ENCODE peak calls at places on chromosome 19, in four cellular contexts. Y is iris pigment epithelial cell, H is astrocyte of the spinal cord, M is NCI-H1105. R is an unnamed sample.

GRCh38 chr19:30376272-30376671 is 4.1 kb downstream of the ZNF536 start:
- DNase-seq in Y (no peak), H (no peak), M (no peak), R (no peak)

GRCh38 chr19:18898081-18898532 is 2.1 kb upstream of the CERS1 start:
- DNase-seq in Y (no peak), H (no peak), M (no peak), R (no peak)

GRCh38 chr19:47406711-47407416 is 12.5 kb downstream of the MEIS3 start:
- DNase-seq in Y (no peak), H (no peak), M (no peak), R (no peak)

GRCh38 chr19:49499030-49499670 is 2.9 kb downstream of the RPS11 start:
- DNase-seq in Y (no peak), H (no peak), M (no peak), R (no peak)

GRCh38 chr19:5445071-5445470 is 10.1 kb upstream of the ZNRF4 start:
- DNase-seq in Y (no peak), H (no peak), M (no peak), R (no peak)

GRCh38 chr19:28914173-28914572 is 298.8 kb downstream of the UQCRFS1 start:
- DNase-seq in Y (no peak), H (no peak), M (no peak), R (no peak)

GRCh38 chr19:35247526-35248309 is 1.1 kb upstream of the LSR start:
- DNase-seq in Y (no peak), H (no peak), M (peak), R (peak)

GRCh38 chr19:31223805-31224534 is 125.3 kb downstream of the TSHZ3 start:
- DNase-seq in Y (peak), H (peak), M (no peak), R (no peak)

GRCh38 chr19:4738734-4739133 is 15.1 kb upstream of the DPP9 start:
- DNase-seq in Y (no peak), H (no peak), M (no peak), R (peak)

GRCh38 chr19:53537523-53538377 is at the start of gene ZNF331:
- DNase-seq in Y (peak), H (peak), M (no peak), R (peak)

GRCh38 chr19:15251010-15251748 is 18.9 kb upstream of the EPHX3 start:
- DNase-seq in Y (peak), H (peak), M (no peak), R (peak)

GRCh38 chr19:43820098-43820860 is 6.8 kb upstream of the ZNF283 start:
- DNase-seq in Y (peak), H (peak), M (no peak), R (no peak)

GRCh38 chr19:38719761-38720558 is 24.3 kb downstream of the CAPN12 start:
- DNase-seq in Y (no peak), H (peak), M (no peak), R (no peak)

GRCh38 chr19:10037809-10038208 is 24.5 kb downstream of the RDH8 start:
- DNase-seq in Y (no peak), H (no peak), M (no peak), R (no peak)